ENCODE peak calls at places on chromosome 21, in ten cellular contexts. E, V, Z, K, P, I, T, F, G and B are unnamed samples.

GRCh38 chr21:39159342-39160063 is 23.7 kb downstream of the PSMG1 start:
- DNase-seq in E (no peak), V (no peak), Z (no peak), K (no peak), P (no peak), I (no peak), T (no peak), F (peak), G (no peak), B (no peak)

GRCh38 chr21:42650441-42651421 is 2.7 kb upstream of the PDE9A start:
- DNase-seq in E (no peak), V (no peak), Z (no peak), K (no peak), P (no peak), I (no peak), T (no peak), F (no peak), G (no peak), B (no peak)

GRCh38 chr21:21688877-21689276 is 690.7 kb downstream of the NCAM2 start:
- DNase-seq in E (no peak), V (no peak), Z (peak), K (no peak), P (no peak), I (no peak), T (no peak), F (peak), G (no peak), B (no peak)

GRCh38 chr21:29238052-29238966 is 60.4 kb upstream of the BACH1 start:
- DNase-seq in E (no peak), V (no peak), Z (no peak), K (peak), P (no peak), I (no peak), T (no peak), F (peak), G (no peak), B (no peak)

GRCh38 chr21:44628707-44629391 is 2.0 kb downstream of the KRTAP10-9 start:
- DNase-seq in E (no peak), V (no peak), Z (no peak), K (no peak), P (no peak), I (no peak), T (no peak), F (no peak), G (peak), B (peak)

GRCh38 chr21:43001316-43001715 is 27.0 kb downstream of the PKNOX1 start:
- DNase-seq in E (no peak), V (no peak), Z (no peak), K (no peak), P (no peak), I (no peak), T (no peak), F (no peak), G (no peak), B (no peak)

GRCh38 chr21:32562426-32562825 is 22.9 kb downstream of the TCP10L start:
- DNase-seq in E (peak), V (no peak), Z (peak), K (peak), P (no peak), I (no peak), T (no peak), F (peak), G (no peak), B (no peak)

GRCh38 chr21:38823737-38824123 is 18.0 kb downstream of the ETS2 start:
- DNase-seq in E (no peak), V (no peak), Z (no peak), K (no peak), P (no peak), I (no peak), T (no peak), F (no peak), G (no peak), B (no peak)

GRCh38 chr21:32463889-32464300 is 51.4 kb downstream of the EVA1C start:
- DNase-seq in E (no peak), V (no peak), Z (peak), K (peak), P (peak), I (no peak), T (no peak), F (peak), G (no peak), B (no peak)

GRCh38 chr21:34276711-34277425 is 86.9 kb upstream of the KCNE2 start:
- DNase-seq in E (no peak), V (no peak), Z (peak), K (no peak), P (no peak), I (no peak), T (no peak), F (no peak), G (no peak), B (no peak)

GRCh38 chr21:32916522-32917099 is 109.1 kb upstream of the OLIG2 start:
- DNase-seq in E (no peak), V (no peak), Z (no peak), K (no peak), P (peak), I (no peak), T (no peak), F (no peak), G (no peak), B (no peak)